ENCODE peak calls at places on chromosomes 1 and 21, in six cellular contexts. Q is mesothelial cell of epicardium; A is HL-60; V is CD8-positive, alpha-beta T cell; C is NB4; T is B cell. L is an unnamed sample.

GRCh38 chr1:21262282-21263051 is 27.8 kb downstream of the ECE1 start:
- DNase-seq in Q (no peak), A (no peak), V (no peak), C (no peak), T (no peak), L (no peak)

GRCh38 chr1:80181418-80181817 is 1174.9 kb upstream of the ADGRL4 start:
- DNase-seq in Q (no peak), A (no peak), V (no peak), C (no peak), T (no peak), L (no peak)

GRCh38 chr21:34986561-34987533 is 62.3 kb downstream of the RUNX1 start:
- DNase-seq in Q (no peak), A (no peak), V (peak; percentile 77), C (peak; percentile 87), T (peak; percentile 48), L (peak; percentile 59)

GRCh38 chr1:64471724-64472276 is 1.9 kb downstream of the CACHD1 start:
- DNase-seq in Q (no peak), A (no peak), V (no peak), C (no peak), T (no peak), L (no peak)

GRCh38 chr1:186781731-186782130 is 47.0 kb upstream of the PLA2G4A start:
- DNase-seq in Q (no peak), A (no peak), V (no peak), C (no peak), T (no peak), L (no peak)

GRCh38 chr1:100894622-100895539 is at the start of gene EXTL2:
- DNase-seq in Q (peak; percentile 79), A (peak; percentile 72), V (peak; percentile 66), C (peak; percentile 80), T (peak; percentile 65), L (peak; percentile 70)

GRCh38 chr1:5826601-5827000 is 165.6 kb downstream of the NPHP4 start:
- DNase-seq in Q (no peak), A (no peak), V (no peak), C (peak; percentile 37), T (no peak), L (no peak)

GRCh38 chr1:167881069-167881468 is 32.9 kb downstream of the ADCY10 start:
- DNase-seq in Q (no peak), A (no peak), V (no peak), C (no peak), T (no peak), L (no peak)

GRCh38 chr1:221517961-221518360 is 223.9 kb downstream of the DUSP10 start:
- DNase-seq in Q (no peak), A (peak; percentile 16), V (no peak), C (peak; percentile 51), T (no peak), L (no peak)

GRCh38 chr1:214583113-214583512 is 19.9 kb upstream of the CENPF start:
- DNase-seq in Q (no peak), A (no peak), V (no peak), C (no peak), T (no peak), L (no peak)

GRCh38 chr1:220551718-220552117 is 23.8 kb downstream of the MARK1 start:
- DNase-seq in Q (no peak), A (no peak), V (no peak), C (no peak), T (no peak), L (no peak)

GRCh38 chr1:114558548-114558947 is 22.9 kb downstream of the BCAS2 start:
- DNase-seq in Q (no peak), A (no peak), V (no peak), C (peak; percentile 31), T (no peak), L (peak; percentile 43)

GRCh38 chr1:40064797-40065492 is 24.4 kb downstream of the CAP1 start:
- DNase-seq in Q (no peak), A (no peak), V (no peak), C (peak; percentile 85), T (peak; percentile 74), L (peak; percentile 65)

GRCh38 chr1:107704911-107705310 is 260.1 kb downstream of the VAV3 start:
- DNase-seq in Q (no peak), A (no peak), V (no peak), C (no peak), T (no peak), L (no peak)

GRCh38 chr1:232613752-232614381 is 16.1 kb downstream of the SIPA1L2 start:
- DNase-seq in Q (no peak), A (no peak), V (no peak), C (no peak), T (no peak), L (no peak)

GRCh38 chr1:89361681-89362080 is 2.2 kb upstream of the GBP6 start:
- DNase-seq in Q (no peak), A (no peak), V (no peak), C (no peak), T (no peak), L (no peak)

GRCh38 chr1:29269356-29269755 is 33.0 kb downstream of the PTPRU start:
- DNase-seq in Q (no peak), A (no peak), V (no peak), C (no peak), T (no peak), L (no peak)

GRCh38 chr21:34204021-34204420 is 130.6 kb downstream of the MRPS6 start:
- DNase-seq in Q (no peak), A (no peak), V (no peak), C (no peak), T (no peak), L (no peak)

DNA sequence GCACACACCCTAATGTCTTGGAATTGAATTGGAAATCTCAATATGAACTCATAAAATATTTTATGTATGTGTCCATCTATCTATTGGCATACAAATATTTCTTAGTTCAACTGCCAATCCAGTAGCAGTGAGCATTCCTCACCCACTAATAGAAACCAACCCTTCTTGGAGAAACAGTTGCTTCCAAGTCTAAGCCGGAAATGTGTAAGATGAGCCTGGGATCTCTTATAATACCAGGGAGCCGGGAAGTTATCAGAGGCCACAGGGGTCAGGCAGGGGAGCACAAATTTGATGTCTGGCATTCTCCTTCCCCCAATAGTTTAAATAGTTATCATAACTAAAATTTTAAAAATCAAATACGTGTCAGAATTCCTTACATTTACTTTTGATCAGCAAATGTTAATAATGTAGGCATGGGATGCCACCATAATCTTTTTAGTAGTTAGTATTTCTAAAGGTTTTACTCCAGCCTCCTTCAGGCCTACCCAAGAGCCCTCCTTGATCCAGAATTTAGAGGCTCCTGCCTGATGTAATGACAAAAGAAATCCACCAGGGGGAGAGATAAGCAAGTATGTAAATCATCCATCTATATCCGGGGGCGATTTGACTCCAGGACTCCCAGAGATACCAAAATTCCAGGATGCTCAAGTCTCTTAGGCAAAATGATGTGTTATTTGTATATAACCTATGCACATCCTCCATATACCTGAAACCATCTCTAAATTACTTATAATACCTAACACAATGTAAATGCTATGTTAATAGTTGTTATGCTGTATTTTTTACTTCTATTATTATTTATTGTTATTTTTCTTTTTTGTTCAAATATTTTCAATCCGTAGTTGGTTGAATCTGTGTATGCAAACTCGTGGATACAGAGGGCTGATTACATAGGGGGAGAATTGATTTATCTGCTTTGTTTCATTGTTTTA is 218.7 kb upstream of the COA6 start:
- DNase-seq in Q (no peak), A (peak; percentile 5), V (no peak), C (peak; percentile 65), T (no peak), L (peak; percentile 38)
- TF ChIP-seq CTCF in Q (peak; percentile 83), A (peak; percentile 60), V (peak; percentile 82), C (peak; percentile 61), T (peak; percentile 87), L (peak; percentile 72)

GRCh38 chr1:184428604-184429003 is 41.8 kb downstream of the C1orf21 start:
- DNase-seq in Q (no peak), A (no peak), V (no peak), C (no peak), T (no peak), L (no peak)
- TF ChIP-seq CTCF in Q (no peak), A (no peak), V (no peak), C (no peak), T (no peak), L (no peak)

DNA sequence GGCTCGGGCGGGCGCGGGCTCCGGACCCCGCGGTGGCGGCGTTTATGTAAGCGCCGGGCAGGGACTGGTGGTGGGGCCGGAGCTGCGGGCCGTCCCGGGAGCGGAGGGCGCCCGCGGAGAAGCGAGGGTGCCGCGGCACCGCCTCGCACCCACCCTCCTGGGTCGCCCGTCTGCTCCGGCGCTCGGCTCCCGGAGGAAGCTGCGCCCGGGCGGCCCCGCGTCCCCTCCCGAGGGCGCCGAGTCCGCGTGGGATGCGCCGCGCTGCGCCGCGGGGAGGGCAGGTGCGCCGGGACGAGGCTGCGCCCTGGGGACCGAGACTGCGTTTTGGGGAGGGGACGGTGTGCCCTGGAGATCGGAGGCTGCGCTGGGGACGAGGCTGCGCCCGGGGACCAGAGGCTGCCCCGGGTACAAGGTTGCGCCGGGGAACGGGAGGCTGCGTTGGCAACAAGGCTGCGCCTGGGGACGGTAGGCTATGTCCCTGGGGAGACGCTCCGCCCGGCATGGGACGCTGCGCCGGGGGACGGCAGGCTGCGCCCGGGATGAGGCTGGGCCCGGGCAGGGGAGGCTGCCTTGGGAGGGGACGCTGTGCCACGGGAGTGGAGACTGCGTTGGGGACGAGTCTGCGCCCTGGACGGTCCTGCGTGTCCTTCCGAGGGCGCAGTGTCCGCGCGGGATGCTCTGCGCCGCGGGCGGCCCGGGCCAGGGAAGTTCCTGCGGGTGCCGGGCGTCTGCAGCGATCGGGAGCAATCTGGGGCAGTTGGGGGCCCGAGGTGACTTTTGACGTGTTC is 632 bp downstream of the ADARB1 start:
- DNase-seq in Q (peak; percentile 61), A (no peak), V (no peak), C (peak; percentile 70), T (no peak), L (peak; percentile 43)
- TF ChIP-seq CTCF in Q (no peak), A (no peak), V (no peak), C (no peak), T (no peak), L (no peak)

GRCh38 chr1:230598745-230599144 is 43.5 kb upstream of the COG2 start:
- DNase-seq in Q (no peak), A (no peak), V (no peak), C (no peak), T (no peak), L (no peak)
- TF ChIP-seq CTCF in Q (no peak), A (no peak), V (no peak), C (no peak), T (no peak), L (no peak)

DNA sequence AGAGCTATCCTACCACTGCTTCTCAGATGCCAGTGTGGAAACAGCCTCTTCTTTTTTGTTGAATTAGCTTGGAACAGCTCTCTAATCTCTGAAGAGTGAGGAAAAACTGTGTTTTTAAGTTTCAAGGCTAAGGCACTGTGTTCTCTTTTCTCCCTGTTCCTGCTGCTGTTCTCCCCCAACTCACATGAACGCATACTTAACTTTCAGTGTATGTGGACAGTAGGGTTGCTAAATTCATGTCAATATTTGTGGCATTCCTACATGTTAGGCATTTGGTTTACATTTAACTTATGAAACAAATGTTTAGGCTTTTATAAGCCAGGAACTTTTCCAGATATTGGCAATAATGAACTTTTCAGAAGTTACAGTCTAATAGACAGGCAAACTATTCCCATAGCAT is 6.8 kb downstream of the BACH1 start:
- DNase-seq in Q (no peak), A (no peak), V (no peak), C (no peak), T (no peak), L (no peak)
- TF ChIP-seq CTCF in Q (no peak), A (no peak), V (no peak), C (no peak), T (no peak), L (no peak)

GRCh38 chr1:25088946-25089345 is 143.4 kb downstream of the SYF2 start:
- DNase-seq in Q (no peak), A (no peak), V (no peak), C (no peak), T (no peak), L (no peak)
- TF ChIP-seq CTCF in Q (no peak), A (no peak), V (no peak), C (no peak), T (no peak), L (no peak)

L was measured in GM10248.